ENCODE peak calls at places on chromosome 17, in eight cellular contexts. H is HS-27A; F is mesothelial cell of epicardium; L is AG20443; V is RWPE1; U is heart right ventricle; T is stimulated activated CD4-positive, alpha-beta T cell treated with anti-CD3 and anti-CD28 coated beads, Interleukin-2, amount 100 ng/mL, for 48 hours; G is NCI-H2107. Q is an unnamed sample.

GRCh38 chr17:82440377-82440981 is 10.1 kb downstream of the CYBC1 start:
- DNase-seq in H (no peak), F (no peak), L (no peak), V (no peak), U (peak), T (no peak), G (no peak), Q (no peak)

GRCh38 chr17:34386925-34387550 is 24.0 kb upstream of the CCL1 start:
- DNase-seq in H (no peak), F (no peak), L (no peak), V (no peak), U (no peak), T (no peak), G (no peak), Q (no peak)

GRCh38 chr17:19313746-19314651 is 48.5 kb downstream of the B9D1 start:
- DNase-seq in H (no peak), F (no peak), L (no peak), V (peak), U (no peak), T (no peak), G (no peak), Q (no peak)

GRCh38 chr17:47725446-47726109 is 7.5 kb upstream of the TBX21 start:
- DNase-seq in H (no peak), F (no peak), L (no peak), V (no peak), U (no peak), T (no peak), G (no peak), Q (no peak)

GRCh38 chr17:81715872-81716673 is 4.0 kb downstream of the SLC25A10 start:
- DNase-seq in H (no peak), F (no peak), L (no peak), V (no peak), U (no peak), T (no peak), G (no peak), Q (no peak)

GRCh38 chr17:80984749-80985148 is 6.9 kb upstream of the CHMP6 start:
- DNase-seq in H (peak), F (no peak), L (peak), V (no peak), U (no peak), T (no peak), G (no peak), Q (no peak)

GRCh38 chr17:76901542-76902197 is 33.5 kb downstream of the MGAT5B start:
- DNase-seq in H (no peak), F (no peak), L (no peak), V (no peak), U (no peak), T (no peak), G (no peak), Q (peak)

GRCh38 chr17:43021739-43022512 is at the start of gene VAT1:
- DNase-seq in H (no peak), F (peak), L (peak), V (peak), U (peak), T (peak), G (peak), Q (peak)

GRCh38 chr17:79810138-79811027 is 13.5 kb upstream of the CBX8 start:
- DNase-seq in H (no peak), F (peak), L (peak), V (peak), U (peak), T (peak), G (peak), Q (peak)

GRCh38 chr17:76353599-76354316 is at the start of gene PRPSAP1:
- DNase-seq in H (peak), F (peak), L (peak), V (peak), U (peak), T (peak), G (peak), Q (peak)

GRCh38 chr17:43909537-43910231 is 2.3 kb upstream of the MPP2 start:
- DNase-seq in H (no peak), F (no peak), L (no peak), V (no peak), U (no peak), T (no peak), G (no peak), Q (no peak)

GRCh38 chr17:50258647-50259483 is 15.4 kb upstream of the TMEM92 start:
- DNase-seq in H (no peak), F (no peak), L (peak), V (no peak), U (no peak), T (no peak), G (no peak), Q (no peak)

GRCh38 chr17:17684901-17685774 is 3.9 kb downstream of the RAI1 start:
- DNase-seq in H (no peak), F (no peak), L (no peak), V (no peak), U (no peak), T (no peak), G (no peak), Q (no peak)

GRCh38 chr17:80453980-80454556 is 22.3 kb downstream of the NPTX1 start:
- DNase-seq in H (peak), F (no peak), L (no peak), V (no peak), U (no peak), T (no peak), G (no peak), Q (no peak)

GRCh38 chr17:48486557-48486956 is 44.3 kb downstream of the HOXB1 start:
- DNase-seq in H (no peak), F (no peak), L (peak), V (peak), U (no peak), T (no peak), G (no peak), Q (no peak)

GRCh38 chr17:4901108-4901647 is 1.7 kb downstream of the CHRNE start:
- DNase-seq in H (no peak), F (no peak), L (no peak), V (no peak), U (no peak), T (no peak), G (no peak), Q (no peak)

GRCh38 chr17:29954405-29954804 is 13.0 kb downstream of the EFCAB5 start:
- DNase-seq in H (no peak), F (no peak), L (no peak), V (no peak), U (no peak), T (no peak), G (no peak), Q (no peak)

GRCh38 chr17:21522755-21523154 is 146.6 kb downstream of the KCNJ12 start:
- DNase-seq in H (no peak), F (no peak), L (no peak), V (no peak), U (no peak), T (no peak), G (no peak), Q (no peak)

GRCh38 chr17:79645777-79646088 is 34.9 kb upstream of the RBFOX3 start:
- DNase-seq in H (no peak), F (no peak), L (no peak), V (no peak), U (no peak), T (no peak), G (no peak), Q (no peak)

GRCh38 chr17:20908373-20909273 is 134.2 kb downstream of the USP22 start:
- DNase-seq in H (no peak), F (peak), L (peak), V (peak), U (peak), T (peak), G (peak), Q (peak)

GRCh38 chr17:30939059-30939689 is 17.4 kb downstream of the ADAP2 start:
- DNase-seq in H (no peak), F (no peak), L (no peak), V (no peak), U (no peak), T (no peak), G (no peak), Q (no peak)

GRCh38 chr17:40819528-40820125 is 2.8 kb downstream of the KRT10 start:
- DNase-seq in H (no peak), F (no peak), L (peak), V (peak), U (no peak), T (no peak), G (no peak), Q (no peak)

GRCh38 chr17:68296217-68297140 is 5.2 kb downstream of the ARSG start:
- DNase-seq in H (no peak), F (no peak), L (no peak), V (no peak), U (no peak), T (no peak), G (no peak), Q (no peak)

GRCh38 chr17:79826210-79826680 is 13.0 kb downstream of the CBX4 start:
- DNase-seq in H (no peak), F (no peak), L (no peak), V (no peak), U (no peak), T (no peak), G (no peak), Q (no peak)

GRCh38 chr17:11598274-11599221 is at the start of gene DNAH9:
- DNase-seq in H (no peak), F (peak), L (peak), V (peak), U (peak), T (peak), G (no peak), Q (no peak)

GRCh38 chr17:35315283-35315682 is 58.1 kb downstream of the SLFN11 start:
- DNase-seq in H (peak), F (no peak), L (peak), V (peak), U (peak), T (no peak), G (no peak), Q (no peak)

GRCh38 chr17:6547336-6547735 is 9.0 kb downstream of the PITPNM3 start:
- DNase-seq in H (no peak), F (no peak), L (no peak), V (no peak), U (no peak), T (no peak), G (no peak), Q (no peak)

GRCh38 chr17:76831316-76831715 is 36.9 kb upstream of the MGAT5B start:
- DNase-seq in H (no peak), F (no peak), L (no peak), V (no peak), U (no peak), T (no peak), G (no peak), Q (no peak)

GRCh38 chr17:62064029-62064790 is 868 bp downstream of the MED13 start:
- DNase-seq in H (no peak), F (no peak), L (no peak), V (peak), U (no peak), T (no peak), G (no peak), Q (no peak)

GRCh38 chr17:36463916-36464764 is 22.3 kb upstream of the ZNHIT3 start:
- DNase-seq in H (no peak), F (peak), L (peak), V (peak), U (peak), T (peak), G (no peak), Q (no peak)

GRCh38 chr17:61846088-61846487 is 17.2 kb downstream of the BRIP1 start:
- DNase-seq in H (no peak), F (no peak), L (no peak), V (no peak), U (no peak), T (no peak), G (no peak), Q (no peak)

Q was measured in DMS79.